ENCODE peak calls at places on chromosomes 5 and 9, in four cellular contexts. One of them, this sample, is unnamed.

GRCh38 chr5:103674739-103675138 is 112.2 kb upstream of the NUDT12 start:
- DNase-seq in HTR-8/SVneo: no peak
- DNase-seq in GM20000: no peak
- DNase-seq in psoas muscle: no peak
- DNase-seq in this sample: no peak

GRCh38 chr5:116032094-116032517 is at the start of gene ARL14EPL:
- DNase-seq in GM20000: peak
- DNase-seq in psoas muscle: peak
- DNase-seq in HTR-8/SVneo: peak
- DNase-seq in this sample: no peak

GRCh38 chr5:179195561-179196419 is 135.6 kb downstream of the ZNF354C start:
- DNase-seq in GM20000: no peak
- DNase-seq in HTR-8/SVneo: no peak
- DNase-seq in psoas muscle: no peak
- DNase-seq in this sample: no peak

GRCh38 chr5:152271420-152271819 is 133.7 kb downstream of the NMUR2 start:
- DNase-seq in psoas muscle: no peak
- DNase-seq in HTR-8/SVneo: peak
- DNase-seq in GM20000: peak
- DNase-seq in this sample: no peak

GRCh38 chr9:2727966-2728613 is 10.8 kb downstream of the KCNV2 start:
- DNase-seq in HTR-8/SVneo: peak
- DNase-seq in psoas muscle: no peak
- DNase-seq in GM20000: peak
- DNase-seq in this sample: no peak

GRCh38 chr9:22147818-22148573 is 138.9 kb upstream of the CDKN2B start:
- DNase-seq in GM20000: no peak
- DNase-seq in HTR-8/SVneo: no peak
- DNase-seq in psoas muscle: no peak
- DNase-seq in this sample: no peak

GRCh38 chr9:113056191-113057106 is at the start of gene ZFP37:
- DNase-seq in HTR-8/SVneo: peak
- DNase-seq in psoas muscle: peak
- DNase-seq in GM20000: peak
- DNase-seq in this sample: peak

GRCh38 chr5:36573441-36573840 is 33.0 kb upstream of the SLC1A3 start:
- DNase-seq in psoas muscle: no peak
- DNase-seq in HTR-8/SVneo: peak
- DNase-seq in GM20000: no peak
- DNase-seq in this sample: no peak

GRCh38 chr9:129776938-129777768 is 24.3 kb upstream of the PTGES start:
- DNase-seq in psoas muscle: peak
- DNase-seq in GM20000: no peak
- DNase-seq in HTR-8/SVneo: peak
- DNase-seq in this sample: no peak

GRCh38 chr5:146103594-146103993 is 1.8 kb downstream of the PLAC8L1 start:
- DNase-seq in HTR-8/SVneo: no peak
- DNase-seq in psoas muscle: no peak
- DNase-seq in GM20000: no peak
- DNase-seq in this sample: no peak

GRCh38 chr5:140357731-140358093 is 2.3 kb upstream of the SLC4A9 start:
- DNase-seq in HTR-8/SVneo: peak
- DNase-seq in GM20000: peak
- DNase-seq in psoas muscle: peak
- DNase-seq in this sample: peak

GRCh38 chr9:121331992-121332685 is 37.9 kb downstream of the STOM start:
- DNase-seq in HTR-8/SVneo: no peak
- DNase-seq in GM20000: no peak
- DNase-seq in psoas muscle: no peak
- DNase-seq in this sample: no peak

GRCh38 chr5:151430731-151431130 is 16.7 kb upstream of the SLC36A1 start:
- DNase-seq in psoas muscle: no peak
- DNase-seq in HTR-8/SVneo: no peak
- DNase-seq in GM20000: no peak
- DNase-seq in this sample: no peak

GRCh38 chr9:84136119-84136868 is 155.7 kb downstream of the RMI1 start:
- DNase-seq in psoas muscle: no peak
- DNase-seq in GM20000: no peak
- DNase-seq in HTR-8/SVneo: no peak
- DNase-seq in this sample: no peak

GRCh38 chr5:131536211-131536826 is 98.7 kb downstream of the RAPGEF6 start:
- DNase-seq in HTR-8/SVneo: no peak
- DNase-seq in GM20000: peak
- DNase-seq in psoas muscle: no peak
- DNase-seq in this sample: no peak

GRCh38 chr5:120447706-120448239 is 16.3 kb upstream of the PRR16 start:
- DNase-seq in GM20000: no peak
- DNase-seq in psoas muscle: no peak
- DNase-seq in HTR-8/SVneo: peak
- DNase-seq in this sample: no peak

GRCh38 chr5:56004874-56005273 is 10.1 kb upstream of the IL6ST start:
- DNase-seq in psoas muscle: no peak
- DNase-seq in GM20000: no peak
- DNase-seq in HTR-8/SVneo: no peak
- DNase-seq in this sample: no peak

GRCh38 chr9:126317513-126317912 is 9.1 kb upstream of the MVB12B start:
- DNase-seq in HTR-8/SVneo: no peak
- DNase-seq in psoas muscle: no peak
- DNase-seq in GM20000: no peak
- DNase-seq in this sample: no peak

GRCh38 chr5:56494300-56494704 is 261.2 kb upstream of the ANKRD55 start:
- DNase-seq in psoas muscle: no peak
- DNase-seq in GM20000: peak
- DNase-seq in HTR-8/SVneo: no peak
- DNase-seq in this sample: peak

GRCh38 chr9:98066235-98066634 is 9.7 kb downstream of the NANS start:
- DNase-seq in HTR-8/SVneo: no peak
- DNase-seq in GM20000: no peak
- DNase-seq in psoas muscle: no peak
- DNase-seq in this sample: no peak

GRCh38 chr5:124685404-124685930 is 61.0 kb downstream of the ZNF608 start:
- DNase-seq in GM20000: no peak
- DNase-seq in psoas muscle: no peak
- DNase-seq in HTR-8/SVneo: no peak
- DNase-seq in this sample: no peak

GRCh38 chr5:16585028-16585667 is 31.6 kb downstream of the RETREG1 start:
- DNase-seq in HTR-8/SVneo: no peak
- DNase-seq in GM20000: peak
- DNase-seq in psoas muscle: no peak
- DNase-seq in this sample: no peak

GRCh38 chr9:132268725-132269352 is 85.9 kb downstream of the SETX start:
- DNase-seq in psoas muscle: peak
- DNase-seq in HTR-8/SVneo: peak
- DNase-seq in GM20000: peak
- DNase-seq in this sample: peak

GRCh38 chr5:115961413-115962238 is 649 bp upstream of the LVRN start:
- DNase-seq in psoas muscle: peak
- DNase-seq in HTR-8/SVneo: no peak
- DNase-seq in GM20000: peak
- DNase-seq in this sample: no peak

GRCh38 chr9:129480227-129480626 is 140.7 kb downstream of the C9orf50 start:
- DNase-seq in HTR-8/SVneo: no peak
- DNase-seq in GM20000: no peak
- DNase-seq in psoas muscle: no peak
- DNase-seq in this sample: no peak

GRCh38 chr5:133257977-133258376 is 206.2 kb downstream of the HSPA4 start:
- DNase-seq in GM20000: no peak
- DNase-seq in psoas muscle: no peak
- DNase-seq in HTR-8/SVneo: no peak
- DNase-seq in this sample: no peak

GRCh38 chr5:180421672-180422071 is 68.5 kb upstream of the GFPT2 start:
- DNase-seq in psoas muscle: no peak
- DNase-seq in HTR-8/SVneo: no peak
- DNase-seq in GM20000: no peak
- DNase-seq in this sample: no peak

GRCh38 chr5:86143837-86144236 is 473.9 kb upstream of the COX7C start:
- DNase-seq in HTR-8/SVneo: no peak
- DNase-seq in psoas muscle: no peak
- DNase-seq in GM20000: no peak
- DNase-seq in this sample: no peak

GRCh38 chr5:83404182-83404712 is 67.3 kb upstream of the VCAN start:
- DNase-seq in psoas muscle: no peak
- DNase-seq in HTR-8/SVneo: no peak
- DNase-seq in GM20000: no peak
- DNase-seq in this sample: no peak

GRCh38 chr9:130254753-130255637 is 10.6 kb upstream of the HMCN2 start:
- DNase-seq in HTR-8/SVneo: no peak
- DNase-seq in GM20000: no peak
- DNase-seq in psoas muscle: no peak
- DNase-seq in this sample: no peak

GRCh38 chr5:39570418-39571027 is 145.7 kb upstream of the DAB2 start:
- DNase-seq in GM20000: peak
- DNase-seq in HTR-8/SVneo: peak
- DNase-seq in psoas muscle: no peak
- DNase-seq in this sample: no peak

GRCh38 chr5:179612577-179613459 is 10.7 kb downstream of the HNRNPH1 start:
- DNase-seq in HTR-8/SVneo: no peak
- DNase-seq in GM20000: no peak
- DNase-seq in psoas muscle: no peak
- DNase-seq in this sample: no peak

GRCh38 chr9:123410281-123410910 is 54.4 kb downstream of the CRB2 start:
- DNase-seq in HTR-8/SVneo: no peak
- DNase-seq in GM20000: no peak
- DNase-seq in psoas muscle: no peak
- DNase-seq in this sample: no peak

GRCh38 chr9:133477992-133478850 is 678 bp downstream of the SLC2A6 start:
- DNase-seq in GM20000: peak
- DNase-seq in HTR-8/SVneo: no peak
- DNase-seq in psoas muscle: no peak
- DNase-seq in this sample: no peak

GRCh38 chr9:123642291-123643278 is 286.6 kb downstream of the CRB2 start:
- DNase-seq in psoas muscle: no peak
- DNase-seq in HTR-8/SVneo: no peak
- DNase-seq in GM20000: no peak
- DNase-seq in this sample: no peak